ENCODE peak calls at places on chromosomes 12 and 14, in seven cellular contexts. H is testis, Z is fibroblast of mammary gland, Y is Caco-2, K is bronchial epithelial cell, T is Panc1, Q is adrenal gland. F is an unnamed sample.

GRCh38 chr12:114406326-114407033 is 536 bp upstream of the TBX5 start:
- DNase-seq in H (no peak), Z (peak), Y (no peak), K (no peak), T (no peak), Q (no peak), F (no peak)

GRCh38 chr12:40312982-40313576 is 88.3 kb downstream of the LRRK2 start:
- DNase-seq in H (no peak), Z (peak), Y (no peak), K (peak), T (no peak), Q (no peak), F (no peak)

GRCh38 chr12:19739195-19739776 is 300.0 kb downstream of the AEBP2 start:
- DNase-seq in H (peak), Z (peak), Y (peak), K (peak), T (no peak), Q (no peak), F (peak)

GRCh38 chr12:119704065-119704747 is 36.3 kb downstream of the PRKAB1 start:
- DNase-seq in H (no peak), Z (peak), Y (no peak), K (no peak), T (no peak), Q (peak), F (no peak)

GRCh38 chr12:127355061-127355820 is 911.7 kb upstream of the TMEM132C start:
- DNase-seq in H (peak), Z (peak), Y (peak), K (peak), T (no peak), Q (peak), F (no peak)

GRCh38 chr14:106844608-106845285 is 1318.4 kb downstream of the TMEM121 start:
- DNase-seq in H (peak), Z (peak), Y (peak), K (no peak), T (no peak), Q (peak), F (peak)

GRCh38 chr14:53534841-53535240 is 381.7 kb upstream of the DDHD1 start:
- DNase-seq in H (no peak), Z (no peak), Y (no peak), K (no peak), T (no peak), Q (no peak), F (no peak)

GRCh38 chr14:51430600-51430999 is 190.6 kb downstream of the TMX1 start:
- DNase-seq in H (no peak), Z (no peak), Y (no peak), K (no peak), T (no peak), Q (no peak), F (no peak)

GRCh38 chr12:1605129-1606020 is 11.0 kb upstream of the FBXL14 start:
- DNase-seq in H (peak), Z (peak), Y (peak), K (peak), T (peak), Q (peak), F (peak)

DNA sequence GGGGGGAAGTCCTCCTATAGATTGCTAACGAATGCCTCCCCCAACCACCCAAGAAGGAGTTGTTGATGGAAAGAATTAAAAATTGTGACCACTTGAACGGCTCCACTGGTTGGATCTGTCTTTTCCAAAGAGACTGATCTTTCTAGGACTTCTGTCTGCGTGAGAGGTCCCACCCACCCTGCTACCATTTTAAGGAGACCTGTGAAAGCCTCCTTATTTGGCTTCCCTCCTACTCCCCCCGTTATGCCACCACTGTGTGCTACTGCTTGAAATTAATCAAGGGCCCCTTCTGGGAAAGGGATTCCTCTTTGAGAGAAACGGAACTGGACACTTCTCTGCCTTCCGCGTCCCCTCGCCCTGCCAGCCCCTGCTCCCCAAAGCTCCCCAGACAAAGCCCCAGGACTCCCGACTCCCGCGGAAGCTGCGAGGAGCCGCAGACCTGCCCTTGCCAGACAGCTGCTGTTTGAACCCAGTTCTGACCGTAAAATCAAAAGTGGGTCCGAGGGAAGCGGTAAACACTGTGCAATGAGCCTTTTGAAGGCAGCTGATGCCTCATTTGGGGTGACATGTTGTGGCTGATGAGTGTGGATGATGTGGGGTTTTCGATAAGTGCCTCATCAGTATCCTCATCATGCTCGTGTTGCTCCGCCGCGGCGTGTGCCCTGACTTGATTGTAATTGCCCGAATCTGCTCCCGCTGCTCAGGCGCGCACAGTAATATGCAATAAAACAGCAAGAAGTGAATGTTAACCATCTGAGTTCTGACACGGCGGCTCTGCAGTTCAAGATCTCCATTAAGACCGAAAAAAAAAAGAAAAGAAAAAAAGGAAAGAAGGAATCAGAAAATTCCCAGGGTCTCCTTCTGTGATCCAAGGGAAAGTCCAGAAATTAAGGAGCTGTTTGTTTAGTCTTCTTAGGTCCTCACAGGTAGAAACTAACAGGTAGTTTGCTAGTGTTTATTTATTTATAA is 48.2 kb downstream of the MBIP start:
- DNase-seq in H (peak), Z (peak), Y (no peak), K (peak), T (no peak), Q (no peak), F (peak)
- H3K4me3 ChIP-seq in H (no peak), Z (peak), Y (no peak), K (peak), T (peak), Q (no peak), F (no peak)

GRCh38 chr14:93927746-93928145 is 602 bp downstream of the FAM181A start:
- DNase-seq in H (no peak), Z (no peak), Y (no peak), K (no peak), T (no peak), Q (no peak), F (no peak)

GRCh38 chr14:93928184-93929047 is 1.3 kb downstream of the FAM181A start:
- DNase-seq in H (no peak), Z (no peak), Y (no peak), K (no peak), T (no peak), Q (no peak), F (no peak)

GRCh38 chr14:93926209-93926872 is 803 bp upstream of the FAM181A start:
- DNase-seq in H (no peak), Z (no peak), Y (no peak), K (no peak), T (no peak), Q (no peak), F (no peak)

GRCh38 chr14:93925374-93925895 is 1.7 kb upstream of the FAM181A start:
- DNase-seq in H (no peak), Z (no peak), Y (no peak), K (no peak), T (no peak), Q (no peak), F (no peak)

GRCh38 chr14:93926873-93927571 is at the start of gene FAM181A:
- DNase-seq in H (no peak), Z (no peak), Y (no peak), K (peak), T (no peak), Q (no peak), F (no peak)
- TF ChIP-seq CTCF in H (no peak), Z (no peak), Y (no peak), K (no peak), T (no peak), Q (no peak), F (no peak)

DNA sequence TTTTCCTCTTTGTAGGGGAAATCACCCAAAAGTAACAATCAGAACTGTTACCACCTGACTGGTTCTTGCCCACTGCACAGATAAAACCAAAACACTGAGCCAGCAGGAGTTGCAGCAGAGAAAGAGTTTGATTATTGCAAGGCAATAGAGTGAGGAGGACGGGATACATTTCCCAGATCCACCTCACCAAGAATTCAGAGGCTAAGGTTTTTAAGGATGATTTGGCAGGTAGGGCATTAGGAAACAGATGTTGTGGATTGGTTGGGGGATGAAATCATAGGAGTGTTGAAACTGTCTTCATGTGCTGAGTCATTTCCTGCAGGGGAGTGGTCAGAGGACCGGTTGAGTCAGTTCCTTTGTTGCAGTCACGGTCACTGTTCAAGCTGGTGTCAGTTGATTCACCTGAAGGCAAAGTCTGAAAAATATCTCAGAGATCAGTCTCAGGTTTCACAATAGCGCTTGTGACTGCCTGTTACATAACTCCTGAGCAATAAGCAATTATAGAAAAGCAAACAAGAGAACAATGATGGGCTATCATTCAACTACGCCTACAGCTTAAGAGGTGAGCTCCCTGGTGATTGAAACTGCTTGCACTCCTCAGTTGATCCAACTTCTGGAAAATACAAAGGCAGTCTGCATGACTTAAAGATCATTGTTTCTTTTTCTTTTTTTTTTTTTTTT is 20.3 kb upstream of the AMN1 start:
- DNase-seq in H (no peak), Z (peak), Y (peak), K (peak), T (peak), Q (peak), F (peak)
- H3K4me3 ChIP-seq in H (no peak), Z (no peak), Y (no peak), K (no peak), T (no peak), Q (no peak), F (no peak)

DNA sequence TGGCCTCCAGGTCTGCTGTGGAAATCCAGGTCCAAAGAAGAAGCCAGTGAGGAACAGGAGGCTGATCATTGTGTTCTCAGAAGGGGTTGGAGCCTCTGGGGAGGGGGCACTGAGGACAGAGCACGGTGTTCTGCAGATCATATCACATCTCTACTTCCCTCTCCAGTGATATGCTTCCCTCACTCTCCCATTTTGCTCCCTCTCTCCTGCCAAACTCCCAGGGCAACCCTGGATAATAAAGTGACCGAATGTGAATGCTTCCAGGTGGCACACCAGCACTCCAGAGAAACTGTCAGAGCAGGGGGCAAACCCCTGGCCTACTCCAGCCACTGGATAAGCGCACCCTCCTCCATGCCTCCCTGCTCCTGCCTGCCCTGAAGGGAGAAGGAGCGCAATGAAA is 57.8 kb downstream of the DPF3 start:
- DNase-seq in H (no peak), Z (no peak), Y (no peak), K (no peak), T (no peak), Q (no peak), F (no peak)
- TF ChIP-seq CTCF in H (no peak), Z (no peak), Y (no peak), K (no peak), T (no peak), Q (no peak), F (no peak)

F was measured in transverse colon.